ENCODE peak calls at places on chromosome 21, in six cellular contexts. A is H4, J is iPS-NIHi11, V is Panc1, T is NCI-H774, U is HCEC 1CT. D is an unnamed sample.
A peak's percentile ranks its signal among the peaks of the same experiment; 100 is the strongest.

GRCh38 chr21:26050857-26051256 is 119.7 kb downstream of the APP start:
- DNase-seq in V (no peak), A (no peak), T (no peak), J (no peak), U (no peak), D (no peak)

GRCh38 chr21:45405271-45405818 is 380 bp downstream of the COL18A1 start:
- DNase-seq in V (no peak), A (no peak), U (no peak), J (peak; percentile 63), T (no peak), D (peak; percentile 37)

GRCh38 chr21:40845621-40846020 is 1.3 kb downstream of the DSCAM start:
- DNase-seq in U (no peak), A (no peak), J (no peak), T (no peak), V (no peak), D (no peak)

GRCh38 chr21:42262826-42263225 is 43.9 kb downstream of the ABCG1 start:
- DNase-seq in V (no peak), J (no peak), U (no peak), A (peak; percentile 84), T (no peak), D (peak; percentile 86)

GRCh38 chr21:29638761-29639327 is 301.0 kb downstream of the GRIK1 start:
- DNase-seq in A (no peak), T (no peak), J (no peak), U (no peak), V (no peak), D (no peak)

GRCh38 chr21:17293194-17293593 is 219.6 kb upstream of the CXADR start:
- DNase-seq in J (no peak), A (no peak), U (no peak), T (no peak), V (no peak), D (no peak)

GRCh38 chr21:29302340-29302991 is 3.7 kb downstream of the BACH1 start:
- DNase-seq in J (no peak), T (no peak), V (no peak), A (no peak), U (no peak), D (no peak)

GRCh38 chr21:35075546-35075945 is 26.4 kb upstream of the RUNX1 start:
- DNase-seq in V (no peak), J (no peak), A (no peak), U (peak; percentile 11), T (no peak), D (no peak)

GRCh38 chr21:41581592-41582228 is 73.8 kb upstream of the TMPRSS2 start:
- DNase-seq in T (no peak), U (no peak), A (no peak), J (no peak), V (no peak), D (no peak)

GRCh38 chr21:33157303-33157702 is 72.4 kb upstream of the IFNAR2 start:
- DNase-seq in J (peak; percentile 46), V (no peak), T (no peak), A (no peak), U (no peak), D (no peak)

GRCh38 chr21:42983102-42983501 is 8.7 kb downstream of the PKNOX1 start:
- DNase-seq in T (no peak), A (no peak), V (no peak), J (no peak), U (no peak), D (no peak)

GRCh38 chr21:28336299-28336698 is 656.4 kb downstream of the LTN1 start:
- DNase-seq in J (peak; percentile 46), T (no peak), A (peak; percentile 63), V (no peak), U (peak; percentile 83), D (no peak)

GRCh38 chr21:39000496-39000895 is 182.8 kb downstream of the PSMG1 start:
- DNase-seq in A (no peak), V (no peak), J (no peak), T (no peak), U (no peak), D (no peak)

D was measured in cerebellum.